ENCODE peak calls at places on chromosomes 6 and 20, in four cellular contexts. N is transverse colon, U is adrenal gland, P is esophagus squamous epithelium. O is an unnamed sample.

GRCh38 chr6:32785781-32786533 is 22.6 kb upstream of the HLA-DQB2 start:
- DNase-seq in P (no peak), U (peak), N (peak), O (no peak)

GRCh38 chr20:59137532-59137931 is 26.1 kb upstream of the ZNF831 start:
- DNase-seq in P (no peak), N (peak), U (no peak), O (no peak)

GRCh38 chr6:109816452-109817374 is 125.6 kb downstream of the FIG4 start:
- DNase-seq in U (no peak), P (no peak), N (no peak), O (no peak)

GRCh38 chr6:132133734-132134490 is 182.7 kb upstream of the CCN2 start:
- DNase-seq in N (peak), P (no peak), U (peak), O (no peak)

GRCh38 chr20:51244496-51244895 is 221.6 kb upstream of the KCNG1 start:
- DNase-seq in P (no peak), U (no peak), N (no peak), O (no peak)

GRCh38 chr6:145626857-145627256 is 108.5 kb downstream of the EPM2A start:
- DNase-seq in P (no peak), N (no peak), U (no peak), O (no peak)

GRCh38 chr20:30503992-30504570 is 753.4 kb upstream of the DEFB115 start:
- DNase-seq in N (no peak), U (no peak), P (no peak), O (no peak)

GRCh38 chr20:49687595-49688567 is 25.8 kb downstream of the B4GALT5 start:
- DNase-seq in U (no peak), P (no peak), N (no peak), O (no peak)

GRCh38 chr6:125913864-125914351 is 42.7 kb upstream of the HINT3 start:
- DNase-seq in N (peak), U (peak), P (no peak), O (no peak)

GRCh38 chr6:27126046-27126814 is 121.3 kb upstream of the PRSS16 start:
- DNase-seq in P (no peak), N (no peak), U (no peak), O (no peak)

GRCh38 chr6:41584668-41585205 is 38.6 kb downstream of the FOXP4 start:
- DNase-seq in P (no peak), N (peak), U (no peak), O (no peak)

GRCh38 chr6:37822851-37823682 is 3.5 kb downstream of the ZFAND3 start:
- DNase-seq in U (no peak), P (no peak), N (peak), O (no peak)

GRCh38 chr6:143039548-143039947 is 21.1 kb upstream of the AIG1 start:
- DNase-seq in N (no peak), P (no peak), U (no peak), O (no peak)

DNA sequence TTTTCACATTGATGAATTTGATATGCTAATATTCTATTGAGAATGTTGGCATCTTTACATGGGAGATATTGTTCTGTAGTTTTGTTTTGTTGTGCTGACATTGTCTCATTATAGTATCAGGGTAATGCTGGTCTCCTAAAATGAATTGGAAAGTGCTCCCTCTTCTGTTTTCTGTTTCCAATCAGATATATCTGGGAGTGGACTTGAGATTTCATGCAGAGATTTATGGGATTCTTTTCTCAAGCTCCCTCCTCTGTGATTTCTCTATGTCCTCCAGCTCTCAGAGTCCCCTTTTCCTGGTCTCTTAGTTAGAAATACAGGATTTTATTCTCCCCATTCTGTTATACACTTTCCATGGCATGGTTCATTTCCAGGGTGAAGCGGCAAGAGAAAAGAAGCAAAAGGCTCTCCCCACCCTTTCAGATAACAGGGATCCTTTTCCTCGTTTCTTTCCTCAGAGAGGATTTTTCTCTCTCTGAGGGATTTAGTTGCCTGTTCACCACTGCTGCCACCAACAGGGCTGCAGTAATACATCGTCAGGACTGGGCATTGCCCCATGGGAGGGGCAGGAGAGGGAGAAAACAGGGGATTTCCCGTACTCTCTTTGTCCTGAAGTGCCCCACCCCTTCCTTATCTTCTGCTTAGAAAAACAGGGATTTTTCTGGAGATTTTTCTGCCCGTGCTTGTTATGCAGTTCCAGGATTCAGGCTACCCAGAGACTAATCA is 59.3 kb upstream of the STMND1 start:
- DNase-seq in U (peak), P (no peak), N (peak), O (no peak)
- TF ChIP-seq CTCF in U (no peak), P (no peak), N (peak), O (no peak)

GRCh38 chr6:113649276-113649675 is 207.9 kb upstream of the MARCKS start:
- DNase-seq in N (no peak), P (no peak), U (no peak), O (no peak)
- TF ChIP-seq POLR2A in N (no peak), P (no peak), U (no peak), O (no peak)

DNA sequence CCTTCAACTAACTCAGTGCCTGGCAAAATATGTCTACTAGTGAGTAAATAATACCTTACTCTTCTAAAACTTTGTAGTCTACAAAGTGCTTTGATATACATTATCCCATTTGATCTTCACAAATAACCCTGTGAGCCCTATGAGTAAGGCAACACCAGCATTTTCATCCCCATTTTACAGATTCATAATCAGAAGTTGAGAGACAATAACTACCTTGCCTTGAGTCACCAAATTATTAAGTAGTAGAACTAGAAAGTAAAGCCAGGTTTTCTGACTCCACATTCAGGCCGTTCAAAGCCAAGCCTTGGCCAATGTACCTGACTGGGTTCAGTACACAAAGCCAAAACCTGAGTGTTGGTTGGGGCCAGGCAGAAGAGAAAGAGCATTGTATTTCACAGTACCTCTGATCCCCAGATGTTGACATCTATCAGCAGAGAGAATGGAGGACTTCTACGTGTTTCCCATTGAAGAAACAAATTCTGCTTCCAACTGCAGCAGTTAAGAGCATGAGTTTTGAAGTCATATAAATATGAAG is 111.3 kb upstream of the LGSN start:
- DNase-seq in P (no peak), N (no peak), U (no peak), O (no peak)
- H3K27ac ChIP-seq in P (no peak), N (no peak), U (no peak), O (no peak)

GRCh38 chr20:19615629-19616028 is 142.4 kb upstream of the RIN2 start:
- DNase-seq in U (no peak), P (no peak), N (no peak), O (no peak)

GRCh38 chr20:19618711-19619110 is 139.3 kb upstream of the RIN2 start:
- DNase-seq in U (no peak), N (no peak), P (no peak), O (no peak)

GRCh38 chr20:19616620-19617019 is 141.4 kb upstream of the RIN2 start:
- DNase-seq in P (no peak), U (no peak), N (no peak), O (no peak)

GRCh38 chr20:19619904-19620430 is 138.1 kb upstream of the RIN2 start:
- DNase-seq in P (no peak), N (no peak), U (no peak), O (no peak)

DNA sequence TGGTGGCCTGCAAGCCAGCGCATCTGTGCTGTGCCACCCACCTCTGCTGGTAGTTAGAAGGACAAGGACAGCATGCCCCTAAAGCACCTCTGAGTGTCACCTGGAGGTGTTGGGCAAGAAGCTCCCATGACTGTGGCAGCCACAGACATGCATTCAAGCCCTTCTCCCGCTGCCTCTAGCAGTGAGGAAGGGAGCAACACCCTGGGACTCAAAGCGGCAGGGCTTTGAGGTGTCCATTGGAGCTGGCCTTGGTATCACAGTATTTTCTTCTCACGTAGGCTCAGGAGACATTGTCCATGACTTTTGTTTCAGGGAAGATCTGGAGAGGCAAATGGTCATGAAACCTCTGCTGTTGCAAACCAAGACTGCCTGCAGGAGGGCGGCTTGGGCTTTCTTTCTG is 140.8 kb upstream of the RIN2 start:
- DNase-seq in P (no peak), N (no peak), U (no peak), O (no peak)
- TF ChIP-seq CTCF in P (no peak), N (no peak), U (no peak), O (no peak)

DNA sequence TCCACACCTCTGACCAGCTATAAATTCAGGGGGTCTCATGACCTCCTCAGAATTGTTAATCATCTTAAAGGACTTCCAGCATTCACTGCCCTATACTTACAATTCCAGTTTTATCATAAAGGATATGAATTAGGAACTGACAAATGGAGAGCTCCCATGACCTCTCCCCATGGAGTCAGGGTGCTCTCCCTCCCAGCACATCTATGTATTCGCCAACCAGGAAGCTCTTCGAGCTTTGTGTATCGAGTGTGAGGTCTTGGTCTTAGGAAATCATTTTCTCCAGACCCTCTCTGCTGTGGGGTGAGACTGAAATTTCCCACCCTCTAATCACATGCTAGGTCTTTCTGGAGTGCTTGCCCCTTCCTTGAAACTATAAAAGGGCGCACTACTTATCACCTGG is 238.5 kb upstream of the OPRM1 start:
- DNase-seq in N (no peak), U (no peak), P (no peak), O (no peak)
- TF ChIP-seq POLR2A in N (no peak), U (no peak), P (no peak), O (no peak)

GRCh38 chr6:7050099-7050498 is 57.7 kb upstream of the RREB1 start:
- DNase-seq in U (no peak), N (no peak), P (no peak), O (no peak)
- H3K27ac ChIP-seq in U (peak), N (peak), P (peak), O (peak)

DNA sequence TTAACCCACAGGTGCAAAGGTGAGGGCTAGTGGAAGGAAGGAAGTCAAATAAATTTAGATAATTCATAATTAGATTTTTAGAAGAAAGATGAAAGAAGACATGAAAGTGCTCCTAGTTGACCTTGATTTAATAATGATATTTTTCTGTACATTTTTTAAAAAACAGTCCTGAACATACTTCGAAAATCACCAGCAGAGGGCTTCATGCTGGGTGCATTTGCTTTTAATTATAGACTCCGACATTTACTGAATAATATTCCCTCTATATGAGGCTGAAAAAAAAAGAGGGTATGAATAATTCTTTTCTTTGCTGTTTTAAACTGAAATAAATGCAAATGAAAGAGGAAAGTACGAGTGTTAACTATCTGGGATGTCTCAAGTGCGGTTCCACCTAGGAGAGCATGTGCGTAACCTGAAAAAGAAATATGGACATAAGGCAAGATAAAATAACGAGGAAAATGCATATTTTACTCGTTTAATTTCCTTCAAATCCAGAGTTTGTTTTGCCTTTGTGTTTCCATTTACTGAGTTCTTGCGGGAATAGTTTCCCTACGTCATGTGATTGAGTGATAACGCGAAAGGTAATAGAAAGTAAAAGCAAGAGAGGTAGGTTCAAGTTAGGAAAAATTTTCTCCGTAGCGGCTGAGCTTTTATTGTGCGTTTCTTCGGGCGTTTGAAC is 3.1 kb upstream of the TFAP2B start:
- DNase-seq in N (no peak), P (no peak), U (no peak), O (no peak)
- TF ChIP-seq CTCF in N (no peak), P (no peak), U (no peak), O (no peak)

GRCh38 chr6:169724554-169725269 is 412 bp upstream of the PHF10 start:
- DNase-seq in N (peak), U (peak), P (no peak), O (peak)
- TF ChIP-seq POLR2A in N (peak), U (peak), P (no peak), O (no peak)